ENCODE peak calls at places on chromosomes 1 and 21, in ten cellular contexts. One of them, this sample, is unnamed.

GRCh38 chr1:8462298-8462946 is 144.5 kb downstream of the SLC45A1 start:
- DNase-seq in OCI-LY7: no peak
- DNase-seq in nucleus accumbens: no peak
- DNase-seq in endothelial cell: no peak
- DNase-seq in right lobe of liver: no peak
- DNase-seq in SK-MEL-5: no peak
- DNase-seq in stimulated activated effector memory CD8-positive, alpha-beta T cell treated with anti-CD3 and anti-CD28 coated beads, Interleukin-12 subunit alpha, Interleukin-12 subunit beta, amount 100 ng/mL, for 72 hours: no peak
- DNase-seq in anterior cingulate cortex: no peak
- DNase-seq in ACHN: no peak
- DNase-seq in GDM1: no peak
- DNase-seq in this sample: no peak

GRCh38 chr1:231338270-231339128 is at the start of gene SPRTN:
- DNase-seq in SK-MEL-5: no peak
- DNase-seq in OCI-LY7: peak
- DNase-seq in stimulated activated effector memory CD8-positive, alpha-beta T cell treated with anti-CD3 and anti-CD28 coated beads, Interleukin-12 subunit alpha, Interleukin-12 subunit beta, amount 100 ng/mL, for 72 hours: no peak
- DNase-seq in anterior cingulate cortex: no peak
- DNase-seq in GDM1: no peak
- DNase-seq in right lobe of liver: no peak
- DNase-seq in nucleus accumbens: no peak
- DNase-seq in endothelial cell: no peak
- DNase-seq in ACHN: peak
- DNase-seq in this sample: peak

GRCh38 chr1:22132517-22133235 is 10.2 kb downstream of the WNT4 start:
- DNase-seq in endothelial cell: no peak
- DNase-seq in nucleus accumbens: no peak
- DNase-seq in SK-MEL-5: no peak
- DNase-seq in stimulated activated effector memory CD8-positive, alpha-beta T cell treated with anti-CD3 and anti-CD28 coated beads, Interleukin-12 subunit alpha, Interleukin-12 subunit beta, amount 100 ng/mL, for 72 hours: no peak
- DNase-seq in GDM1: no peak
- DNase-seq in OCI-LY7: no peak
- DNase-seq in anterior cingulate cortex: no peak
- DNase-seq in ACHN: peak
- DNase-seq in right lobe of liver: no peak
- DNase-seq in this sample: no peak

GRCh38 chr1:2528016-2528415 is 1.6 kb upstream of the PANK4 start:
- DNase-seq in right lobe of liver: peak
- DNase-seq in OCI-LY7: no peak
- DNase-seq in GDM1: no peak
- DNase-seq in ACHN: no peak
- DNase-seq in anterior cingulate cortex: peak
- DNase-seq in endothelial cell: no peak
- DNase-seq in stimulated activated effector memory CD8-positive, alpha-beta T cell treated with anti-CD3 and anti-CD28 coated beads, Interleukin-12 subunit alpha, Interleukin-12 subunit beta, amount 100 ng/mL, for 72 hours: no peak
- DNase-seq in nucleus accumbens: peak
- DNase-seq in SK-MEL-5: no peak
- DNase-seq in this sample: no peak

GRCh38 chr1:162189345-162189744 is 119.9 kb downstream of the NOS1AP start:
- DNase-seq in stimulated activated effector memory CD8-positive, alpha-beta T cell treated with anti-CD3 and anti-CD28 coated beads, Interleukin-12 subunit alpha, Interleukin-12 subunit beta, amount 100 ng/mL, for 72 hours: no peak
- DNase-seq in endothelial cell: no peak
- DNase-seq in OCI-LY7: no peak
- DNase-seq in nucleus accumbens: no peak
- DNase-seq in right lobe of liver: no peak
- DNase-seq in ACHN: no peak
- DNase-seq in SK-MEL-5: no peak
- DNase-seq in GDM1: no peak
- DNase-seq in anterior cingulate cortex: no peak
- DNase-seq in this sample: no peak

GRCh38 chr1:62097464-62097863 is 97.2 kb upstream of the L1TD1 start:
- DNase-seq in GDM1: no peak
- DNase-seq in endothelial cell: no peak
- DNase-seq in anterior cingulate cortex: no peak
- DNase-seq in SK-MEL-5: no peak
- DNase-seq in right lobe of liver: no peak
- DNase-seq in stimulated activated effector memory CD8-positive, alpha-beta T cell treated with anti-CD3 and anti-CD28 coated beads, Interleukin-12 subunit alpha, Interleukin-12 subunit beta, amount 100 ng/mL, for 72 hours: no peak
- DNase-seq in ACHN: no peak
- DNase-seq in OCI-LY7: no peak
- DNase-seq in nucleus accumbens: no peak
- DNase-seq in this sample: no peak

GRCh38 chr1:216822480-216822879 is 99.3 kb upstream of the ESRRG start:
- DNase-seq in GDM1: no peak
- DNase-seq in OCI-LY7: no peak
- DNase-seq in anterior cingulate cortex: no peak
- DNase-seq in right lobe of liver: no peak
- DNase-seq in endothelial cell: no peak
- DNase-seq in stimulated activated effector memory CD8-positive, alpha-beta T cell treated with anti-CD3 and anti-CD28 coated beads, Interleukin-12 subunit alpha, Interleukin-12 subunit beta, amount 100 ng/mL, for 72 hours: no peak
- DNase-seq in ACHN: no peak
- DNase-seq in nucleus accumbens: no peak
- DNase-seq in SK-MEL-5: no peak
- DNase-seq in this sample: no peak

GRCh38 chr1:229434641-229435051 is 752 bp upstream of the ACTA1 start:
- DNase-seq in stimulated activated effector memory CD8-positive, alpha-beta T cell treated with anti-CD3 and anti-CD28 coated beads, Interleukin-12 subunit alpha, Interleukin-12 subunit beta, amount 100 ng/mL, for 72 hours: no peak
- DNase-seq in ACHN: no peak
- DNase-seq in GDM1: no peak
- DNase-seq in anterior cingulate cortex: no peak
- DNase-seq in OCI-LY7: no peak
- DNase-seq in nucleus accumbens: no peak
- DNase-seq in endothelial cell: peak
- DNase-seq in SK-MEL-5: no peak
- DNase-seq in right lobe of liver: no peak
- DNase-seq in this sample: peak

GRCh38 chr1:119040906-119041305 is 52.8 kb upstream of the TBX15 start:
- DNase-seq in GDM1: no peak
- DNase-seq in OCI-LY7: no peak
- DNase-seq in endothelial cell: no peak
- DNase-seq in ACHN: no peak
- DNase-seq in right lobe of liver: no peak
- DNase-seq in stimulated activated effector memory CD8-positive, alpha-beta T cell treated with anti-CD3 and anti-CD28 coated beads, Interleukin-12 subunit alpha, Interleukin-12 subunit beta, amount 100 ng/mL, for 72 hours: no peak
- DNase-seq in anterior cingulate cortex: no peak
- DNase-seq in nucleus accumbens: no peak
- DNase-seq in SK-MEL-5: no peak
- DNase-seq in this sample: no peak

GRCh38 chr1:8604041-8604942 is 213.1 kb downstream of the RERE start:
- DNase-seq in endothelial cell: no peak
- DNase-seq in right lobe of liver: no peak
- DNase-seq in nucleus accumbens: no peak
- DNase-seq in stimulated activated effector memory CD8-positive, alpha-beta T cell treated with anti-CD3 and anti-CD28 coated beads, Interleukin-12 subunit alpha, Interleukin-12 subunit beta, amount 100 ng/mL, for 72 hours: peak
- DNase-seq in GDM1: no peak
- DNase-seq in SK-MEL-5: no peak
- DNase-seq in anterior cingulate cortex: no peak
- DNase-seq in ACHN: peak
- DNase-seq in OCI-LY7: no peak
- DNase-seq in this sample: no peak

GRCh38 chr1:235442788-235443429 is 61.3 kb downstream of the B3GALNT2 start:
- DNase-seq in SK-MEL-5: no peak
- DNase-seq in anterior cingulate cortex: no peak
- DNase-seq in stimulated activated effector memory CD8-positive, alpha-beta T cell treated with anti-CD3 and anti-CD28 coated beads, Interleukin-12 subunit alpha, Interleukin-12 subunit beta, amount 100 ng/mL, for 72 hours: no peak
- DNase-seq in ACHN: peak
- DNase-seq in OCI-LY7: no peak
- DNase-seq in endothelial cell: no peak
- DNase-seq in GDM1: no peak
- DNase-seq in right lobe of liver: no peak
- DNase-seq in nucleus accumbens: no peak
- DNase-seq in this sample: no peak

GRCh38 chr1:220904861-220905260 is 25.6 kb downstream of the HLX start:
- DNase-seq in anterior cingulate cortex: no peak
- DNase-seq in endothelial cell: no peak
- DNase-seq in SK-MEL-5: no peak
- DNase-seq in ACHN: no peak
- DNase-seq in GDM1: no peak
- DNase-seq in right lobe of liver: no peak
- DNase-seq in OCI-LY7: no peak
- DNase-seq in nucleus accumbens: no peak
- DNase-seq in stimulated activated effector memory CD8-positive, alpha-beta T cell treated with anti-CD3 and anti-CD28 coated beads, Interleukin-12 subunit alpha, Interleukin-12 subunit beta, amount 100 ng/mL, for 72 hours: no peak
- DNase-seq in this sample: no peak

GRCh38 chr1:112058815-112059450 is 69.5 kb upstream of the KCND3 start:
- DNase-seq in stimulated activated effector memory CD8-positive, alpha-beta T cell treated with anti-CD3 and anti-CD28 coated beads, Interleukin-12 subunit alpha, Interleukin-12 subunit beta, amount 100 ng/mL, for 72 hours: no peak
- DNase-seq in endothelial cell: peak
- DNase-seq in anterior cingulate cortex: no peak
- DNase-seq in nucleus accumbens: no peak
- DNase-seq in SK-MEL-5: peak
- DNase-seq in GDM1: no peak
- DNase-seq in OCI-LY7: peak
- DNase-seq in ACHN: no peak
- DNase-seq in right lobe of liver: no peak
- DNase-seq in this sample: no peak

GRCh38 chr1:108653431-108654105 is 7.3 kb downstream of the HENMT1 start:
- DNase-seq in OCI-LY7: no peak
- DNase-seq in ACHN: no peak
- DNase-seq in SK-MEL-5: no peak
- DNase-seq in anterior cingulate cortex: no peak
- DNase-seq in nucleus accumbens: no peak
- DNase-seq in right lobe of liver: no peak
- DNase-seq in endothelial cell: no peak
- DNase-seq in GDM1: no peak
- DNase-seq in stimulated activated effector memory CD8-positive, alpha-beta T cell treated with anti-CD3 and anti-CD28 coated beads, Interleukin-12 subunit alpha, Interleukin-12 subunit beta, amount 100 ng/mL, for 72 hours: no peak
- DNase-seq in this sample: no peak

GRCh38 chr1:207845109-207845508 is 65.8 kb downstream of the CD34 start:
- DNase-seq in anterior cingulate cortex: peak
- DNase-seq in stimulated activated effector memory CD8-positive, alpha-beta T cell treated with anti-CD3 and anti-CD28 coated beads, Interleukin-12 subunit alpha, Interleukin-12 subunit beta, amount 100 ng/mL, for 72 hours: no peak
- DNase-seq in endothelial cell: no peak
- DNase-seq in OCI-LY7: no peak
- DNase-seq in nucleus accumbens: peak
- DNase-seq in ACHN: no peak
- DNase-seq in SK-MEL-5: peak
- DNase-seq in right lobe of liver: no peak
- DNase-seq in GDM1: no peak
- DNase-seq in this sample: no peak

GRCh38 chr1:11940260-11940921 is 5.9 kb downstream of the PLOD1 start:
- DNase-seq in OCI-LY7: no peak
- DNase-seq in endothelial cell: no peak
- DNase-seq in nucleus accumbens: peak
- DNase-seq in anterior cingulate cortex: peak
- DNase-seq in SK-MEL-5: peak
- DNase-seq in ACHN: no peak
- DNase-seq in GDM1: no peak
- DNase-seq in right lobe of liver: peak
- DNase-seq in stimulated activated effector memory CD8-positive, alpha-beta T cell treated with anti-CD3 and anti-CD28 coated beads, Interleukin-12 subunit alpha, Interleukin-12 subunit beta, amount 100 ng/mL, for 72 hours: no peak
- DNase-seq in this sample: no peak

GRCh38 chr1:3790952-3791351 is 5.3 kb downstream of the LRRC47 start:
- DNase-seq in SK-MEL-5: no peak
- DNase-seq in right lobe of liver: peak
- DNase-seq in anterior cingulate cortex: no peak
- DNase-seq in nucleus accumbens: no peak
- DNase-seq in ACHN: no peak
- DNase-seq in GDM1: no peak
- DNase-seq in stimulated activated effector memory CD8-positive, alpha-beta T cell treated with anti-CD3 and anti-CD28 coated beads, Interleukin-12 subunit alpha, Interleukin-12 subunit beta, amount 100 ng/mL, for 72 hours: no peak
- DNase-seq in endothelial cell: no peak
- DNase-seq in OCI-LY7: no peak
- DNase-seq in this sample: no peak

GRCh38 chr1:8404450-8405370 is 86.8 kb downstream of the SLC45A1 start:
- DNase-seq in GDM1: no peak
- DNase-seq in stimulated activated effector memory CD8-positive, alpha-beta T cell treated with anti-CD3 and anti-CD28 coated beads, Interleukin-12 subunit alpha, Interleukin-12 subunit beta, amount 100 ng/mL, for 72 hours: no peak
- DNase-seq in nucleus accumbens: no peak
- DNase-seq in right lobe of liver: no peak
- DNase-seq in SK-MEL-5: no peak
- DNase-seq in OCI-LY7: no peak
- DNase-seq in ACHN: no peak
- DNase-seq in anterior cingulate cortex: no peak
- DNase-seq in endothelial cell: no peak
- DNase-seq in this sample: no peak

GRCh38 chr1:17348593-17349234 is 23.3 kb upstream of the PADI6 start:
- DNase-seq in nucleus accumbens: no peak
- DNase-seq in SK-MEL-5: no peak
- DNase-seq in anterior cingulate cortex: no peak
- DNase-seq in endothelial cell: no peak
- DNase-seq in OCI-LY7: peak
- DNase-seq in right lobe of liver: no peak
- DNase-seq in stimulated activated effector memory CD8-positive, alpha-beta T cell treated with anti-CD3 and anti-CD28 coated beads, Interleukin-12 subunit alpha, Interleukin-12 subunit beta, amount 100 ng/mL, for 72 hours: no peak
- DNase-seq in ACHN: no peak
- DNase-seq in GDM1: no peak
- DNase-seq in this sample: no peak

GRCh38 chr21:35963920-35964451 is 96.3 kb downstream of the SETD4 start:
- DNase-seq in GDM1: no peak
- DNase-seq in stimulated activated effector memory CD8-positive, alpha-beta T cell treated with anti-CD3 and anti-CD28 coated beads, Interleukin-12 subunit alpha, Interleukin-12 subunit beta, amount 100 ng/mL, for 72 hours: no peak
- DNase-seq in right lobe of liver: no peak
- DNase-seq in endothelial cell: no peak
- DNase-seq in nucleus accumbens: no peak
- DNase-seq in anterior cingulate cortex: no peak
- DNase-seq in OCI-LY7: no peak
- DNase-seq in SK-MEL-5: no peak
- DNase-seq in ACHN: peak
- DNase-seq in this sample: no peak

GRCh38 chr1:175192111-175192629 is 406 bp downstream of the KIAA0040 start:
- DNase-seq in SK-MEL-5: peak
- DNase-seq in endothelial cell: no peak
- DNase-seq in OCI-LY7: peak
- DNase-seq in anterior cingulate cortex: no peak
- DNase-seq in ACHN: peak
- DNase-seq in GDM1: no peak
- DNase-seq in right lobe of liver: peak
- DNase-seq in nucleus accumbens: no peak
- DNase-seq in stimulated activated effector memory CD8-positive, alpha-beta T cell treated with anti-CD3 and anti-CD28 coated beads, Interleukin-12 subunit alpha, Interleukin-12 subunit beta, amount 100 ng/mL, for 72 hours: no peak
- DNase-seq in this sample: peak

GRCh38 chr1:207985996-207986395 is 75.1 kb upstream of the CD34 start:
- DNase-seq in OCI-LY7: no peak
- DNase-seq in ACHN: no peak
- DNase-seq in stimulated activated effector memory CD8-positive, alpha-beta T cell treated with anti-CD3 and anti-CD28 coated beads, Interleukin-12 subunit alpha, Interleukin-12 subunit beta, amount 100 ng/mL, for 72 hours: no peak
- DNase-seq in endothelial cell: no peak
- DNase-seq in right lobe of liver: no peak
- DNase-seq in anterior cingulate cortex: no peak
- DNase-seq in GDM1: no peak
- DNase-seq in nucleus accumbens: no peak
- DNase-seq in SK-MEL-5: no peak
- DNase-seq in this sample: no peak

GRCh38 chr21:45997205-45997494 is 15.6 kb downstream of the COL6A1 start:
- DNase-seq in endothelial cell: no peak
- DNase-seq in ACHN: no peak
- DNase-seq in nucleus accumbens: no peak
- DNase-seq in right lobe of liver: no peak
- DNase-seq in OCI-LY7: no peak
- DNase-seq in SK-MEL-5: no peak
- DNase-seq in stimulated activated effector memory CD8-positive, alpha-beta T cell treated with anti-CD3 and anti-CD28 coated beads, Interleukin-12 subunit alpha, Interleukin-12 subunit beta, amount 100 ng/mL, for 72 hours: no peak
- DNase-seq in GDM1: no peak
- DNase-seq in anterior cingulate cortex: no peak
- DNase-seq in this sample: no peak

GRCh38 chr1:58346076-58346435 is 200.5 kb downstream of the OMA1 start:
- DNase-seq in anterior cingulate cortex: no peak
- DNase-seq in nucleus accumbens: no peak
- DNase-seq in GDM1: no peak
- DNase-seq in OCI-LY7: no peak
- DNase-seq in right lobe of liver: no peak
- DNase-seq in stimulated activated effector memory CD8-positive, alpha-beta T cell treated with anti-CD3 and anti-CD28 coated beads, Interleukin-12 subunit alpha, Interleukin-12 subunit beta, amount 100 ng/mL, for 72 hours: no peak
- DNase-seq in ACHN: no peak
- DNase-seq in endothelial cell: no peak
- DNase-seq in SK-MEL-5: no peak
- DNase-seq in this sample: no peak

GRCh38 chr1:12335815-12336214 is 106.0 kb downstream of the VPS13D start:
- DNase-seq in GDM1: no peak
- DNase-seq in anterior cingulate cortex: no peak
- DNase-seq in ACHN: no peak
- DNase-seq in nucleus accumbens: no peak
- DNase-seq in OCI-LY7: no peak
- DNase-seq in SK-MEL-5: no peak
- DNase-seq in endothelial cell: no peak
- DNase-seq in stimulated activated effector memory CD8-positive, alpha-beta T cell treated with anti-CD3 and anti-CD28 coated beads, Interleukin-12 subunit alpha, Interleukin-12 subunit beta, amount 100 ng/mL, for 72 hours: no peak
- DNase-seq in right lobe of liver: no peak
- DNase-seq in this sample: no peak

GRCh38 chr1:112515311-112516009 is 6.7 kb downstream of the WNT2B start:
- DNase-seq in stimulated activated effector memory CD8-positive, alpha-beta T cell treated with anti-CD3 and anti-CD28 coated beads, Interleukin-12 subunit alpha, Interleukin-12 subunit beta, amount 100 ng/mL, for 72 hours: no peak
- DNase-seq in right lobe of liver: no peak
- DNase-seq in SK-MEL-5: peak
- DNase-seq in OCI-LY7: no peak
- DNase-seq in ACHN: peak
- DNase-seq in endothelial cell: no peak
- DNase-seq in GDM1: no peak
- DNase-seq in anterior cingulate cortex: no peak
- DNase-seq in nucleus accumbens: no peak
- DNase-seq in this sample: no peak

GRCh38 chr1:17167783-17168479 is 37.0 kb upstream of the PADI1 start:
- DNase-seq in SK-MEL-5: no peak
- DNase-seq in OCI-LY7: no peak
- DNase-seq in stimulated activated effector memory CD8-positive, alpha-beta T cell treated with anti-CD3 and anti-CD28 coated beads, Interleukin-12 subunit alpha, Interleukin-12 subunit beta, amount 100 ng/mL, for 72 hours: no peak
- DNase-seq in anterior cingulate cortex: no peak
- DNase-seq in ACHN: peak
- DNase-seq in endothelial cell: no peak
- DNase-seq in GDM1: no peak
- DNase-seq in right lobe of liver: no peak
- DNase-seq in nucleus accumbens: no peak
- DNase-seq in this sample: no peak

GRCh38 chr21:42581676-42582371 is 68.2 kb downstream of the SLC37A1 start:
- DNase-seq in right lobe of liver: peak
- DNase-seq in SK-MEL-5: no peak
- DNase-seq in anterior cingulate cortex: no peak
- DNase-seq in OCI-LY7: no peak
- DNase-seq in GDM1: no peak
- DNase-seq in ACHN: no peak
- DNase-seq in endothelial cell: no peak
- DNase-seq in stimulated activated effector memory CD8-positive, alpha-beta T cell treated with anti-CD3 and anti-CD28 coated beads, Interleukin-12 subunit alpha, Interleukin-12 subunit beta, amount 100 ng/mL, for 72 hours: no peak
- DNase-seq in nucleus accumbens: no peak
- DNase-seq in this sample: no peak